ENCODE peak calls at places on chromosomes 1 and 21, in five cellular contexts. P, G, L, W and O are unnamed samples.
A peak's percentile ranks its signal among the peaks of the same experiment; 100 is the strongest.

GRCh38 chr21:42388740-42389448 is 7.0 kb downstream of the TMPRSS3 start:
- DNase-seq in P (no peak), G (peak; percentile 64), W (no peak), L (no peak), O (no peak)

GRCh38 chr1:202227273-202227672 is 33.7 kb downstream of the LGR6 start:
- DNase-seq in P (no peak), G (no peak), L (no peak), W (no peak), O (no peak)

GRCh38 chr1:1399870-1400575 is 888 bp upstream of the CCNL2 start:
- DNase-seq in G (no peak), W (no peak), P (peak; percentile 18), L (no peak), O (no peak)

GRCh38 chr1:186424539-186424938 is 36.4 kb downstream of the PDC start:
- DNase-seq in L (no peak), W (no peak), G (no peak), P (no peak), O (no peak)

GRCh38 chr1:171140466-171140865 is 44.6 kb upstream of the FMO2 start:
- DNase-seq in L (no peak), P (no peak), W (no peak), G (no peak), O (no peak)

GRCh38 chr1:169288011-169288414 is 79.6 kb downstream of the NME7 start:
- DNase-seq in L (no peak), P (peak; percentile 17), G (peak; percentile 2), W (no peak), O (no peak)

GRCh38 chr1:204494281-204495077 is at the start of gene PIK3C2B:
- DNase-seq in L (peak; percentile 93), P (peak; percentile 73), W (peak; percentile 91), G (peak; percentile 71), O (peak; percentile 85)

GRCh38 chr1:24256687-24257086 is 62.5 kb upstream of the GRHL3 start:
- DNase-seq in W (no peak), L (no peak), P (no peak), G (no peak), O (no peak)

GRCh38 chr1:3717041-3717714 is 35.1 kb upstream of the CCDC27 start:
- DNase-seq in L (no peak), W (no peak), P (no peak), G (peak; percentile 20), O (no peak)

GRCh38 chr1:115478933-115479551 is 141.0 kb upstream of the NGF start:
- DNase-seq in W (no peak), P (no peak), G (no peak), L (no peak), O (no peak)

GRCh38 chr1:204935155-204935554 is 64.5 kb downstream of the NFASC start:
- DNase-seq in L (no peak), W (no peak), P (no peak), G (no peak), O (no peak)

GRCh38 chr1:182389619-182390047 is 2.0 kb downstream of the GLUL start:
- DNase-seq in P (no peak), W (no peak), L (no peak), G (peak; percentile 38), O (no peak)

GRCh38 chr1:87501738-87502137 is 173.1 kb downstream of the LMO4 start:
- DNase-seq in P (peak; percentile 8), L (no peak), G (no peak), W (no peak), O (no peak)
- TF ChIP-seq MAFK in P (no peak), L (no peak), G (no peak), W (no peak), O (no peak)

GRCh38 chr1:172469717-172470116 is 25.8 kb upstream of the PIGC start:
- DNase-seq in G (peak; percentile 58), L (no peak), P (no peak), W (no peak), O (no peak)
- TF ChIP-seq CEBPB in G (peak; percentile 85), L (no peak), P (peak; percentile 6), W (no peak), O (no peak)

DNA sequence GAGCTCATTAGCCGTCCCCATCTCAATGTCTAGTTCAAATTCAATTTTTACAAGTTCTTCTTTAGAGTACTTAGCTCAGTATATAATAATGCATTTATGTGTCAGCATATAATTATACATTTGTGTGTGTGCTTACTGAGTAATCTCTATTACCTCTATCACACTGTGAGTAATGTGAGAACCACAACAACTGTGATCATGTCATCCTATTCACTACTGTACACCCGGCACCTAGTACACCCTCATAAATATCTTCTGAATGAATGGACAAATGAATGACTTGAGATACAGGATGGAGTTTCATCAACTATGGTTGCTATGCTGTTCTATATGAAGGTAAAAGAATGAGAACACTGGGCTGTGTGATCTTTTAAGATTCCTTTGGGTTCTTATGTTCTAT is 124.0 kb downstream of the GPATCH2 start:
- DNase-seq in G (no peak), L (no peak), P (peak; percentile 60), W (no peak), O (no peak)
- TF ChIP-seq MAFK in G (no peak), L (no peak), P (no peak), W (no peak), O (no peak)

GRCh38 chr1:99643021-99643779 is 2.7 kb upstream of the PALMD start:
- DNase-seq in W (no peak), P (peak; percentile 30), G (no peak), L (no peak), O (no peak)

GRCh38 chr1:99644302-99645004 is 1.5 kb upstream of the PALMD start:
- DNase-seq in W (peak; percentile 14), G (no peak), P (no peak), L (no peak), O (no peak)

GRCh38 chr1:99646885-99647284 is 972 bp downstream of the PALMD start:
- DNase-seq in W (no peak), G (no peak), P (no peak), L (no peak), O (no peak)

GRCh38 chr1:99645699-99646531 is at the start of gene PALMD:
- DNase-seq in G (peak; percentile 61), L (no peak), P (peak; percentile 15), W (peak; percentile 33), O (peak; percentile 40)

GRCh38 chr1:99645199-99645598 is 714 bp upstream of the PALMD start:
- DNase-seq in W (no peak), L (no peak), G (peak; percentile 76), P (peak; percentile 30), O (peak; percentile 10)
- TF ChIP-seq CEBPB in W (peak; percentile 98), L (peak; percentile 65), G (peak; percentile 96), P (peak; percentile 94), O (peak; percentile 90)